ENCODE peak calls at places on chromosomes 3 and 15, in four cellular contexts. Z is A549, N is hepatocyte, R is Peyer's patch. E is an unnamed sample.

GRCh38 chr3:51379301-51379700 is 5.8 kb upstream of the MANF start:
- DNase-seq in Z (no peak), N (no peak), R (no peak), E (no peak)

GRCh38 chr3:53794597-53794996 is 51.6 kb downstream of the CHDH start:
- DNase-seq in Z (no peak), N (no peak), R (no peak), E (no peak)

GRCh38 chr3:107598926-107599754 is 76.4 kb downstream of the BBX start:
- DNase-seq in Z (peak), N (peak), R (peak), E (peak)

GRCh38 chr3:50609743-50610085 is 1.9 kb downstream of the CISH start:
- DNase-seq in Z (no peak), N (no peak), R (no peak), E (no peak)

GRCh38 chr15:74845208-74845568 is 2.2 kb upstream of the ULK3 start:
- DNase-seq in Z (no peak), N (no peak), R (no peak), E (no peak)

GRCh38 chr3:174937488-174937887 is 78.4 kb downstream of the NAALADL2 start:
- DNase-seq in Z (no peak), N (no peak), R (no peak), E (no peak)

GRCh38 chr3:101722394-101723173 is 1.8 kb upstream of the CEP97 start:
- DNase-seq in Z (no peak), N (no peak), R (no peak), E (no peak)

GRCh38 chr15:67068724-67069400 is 3.5 kb downstream of the SMAD3 start:
- DNase-seq in Z (no peak), N (no peak), R (no peak), E (no peak)

GRCh38 chr3:105473521-105474223 is 107.0 kb downstream of the ALCAM start:
- DNase-seq in Z (no peak), N (peak), R (no peak), E (peak)

GRCh38 chr3:53729130-53729529 is 117.1 kb downstream of the CHDH start:
- DNase-seq in Z (no peak), N (no peak), R (no peak), E (no peak)

GRCh38 chr3:57661404-57661803 is 31.5 kb downstream of the DENND6A start:
- DNase-seq in Z (no peak), N (no peak), R (no peak), E (no peak)

GRCh38 chr3:15317164-15317477 is 15.3 kb downstream of the SH3BP5 start:
- DNase-seq in Z (no peak), N (no peak), R (no peak), E (no peak)

GRCh38 chr3:133464573-133464972 is 64.7 kb downstream of the BFSP2 start:
- DNase-seq in Z (peak), N (no peak), R (no peak), E (peak)

GRCh38 chr3:10460951-10461563 is 44.3 kb downstream of the ATP2B2 start:
- DNase-seq in Z (no peak), N (no peak), R (no peak), E (no peak)

GRCh38 chr15:99424978-99425665 is 140.7 kb upstream of the MEF2A start:
- DNase-seq in Z (no peak), N (peak), R (peak), E (peak)

GRCh38 chr15:68497206-68497910 is 65.4 kb upstream of the ITGA11 start:
- DNase-seq in Z (peak), N (no peak), R (no peak), E (no peak)

GRCh38 chr3:165254812-165255211 is 58.6 kb upstream of the SLITRK3 start:
- DNase-seq in Z (peak), N (peak), R (no peak), E (peak)

GRCh38 chr3:31754575-31755278 is 222.0 kb downstream of the STT3B start:
- DNase-seq in Z (no peak), N (no peak), R (no peak), E (no peak)

GRCh38 chr15:59991919-59992318 is 12.2 kb upstream of the FOXB1 start:
- DNase-seq in Z (no peak), N (no peak), R (no peak), E (no peak)

GRCh38 chr3:27943106-27943505 is 221.0 kb upstream of the EOMES start:
- DNase-seq in Z (peak), N (peak), R (no peak), E (peak)

DNA sequence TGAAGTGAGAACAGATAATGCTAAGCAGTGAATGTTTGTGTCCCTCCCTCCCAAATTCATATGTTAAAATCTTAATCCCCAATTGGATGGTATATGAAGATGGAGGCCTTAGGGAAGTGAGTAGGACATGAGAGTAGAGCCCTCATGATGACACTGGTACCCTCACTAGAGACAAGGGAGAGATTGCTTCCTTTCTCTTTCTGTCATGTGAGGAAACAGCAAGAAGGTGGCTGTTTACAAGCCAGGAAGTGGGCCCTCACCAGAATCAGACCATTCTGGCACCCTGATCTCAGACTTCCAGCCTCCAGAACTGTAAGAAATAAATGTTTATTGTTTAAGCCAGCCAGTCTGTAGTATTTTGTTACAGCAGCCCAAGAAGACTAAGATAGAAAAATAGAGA is 209.5 kb downstream of the SATB1 start:
- DNase-seq in Z (no peak), N (no peak), R (no peak), E (no peak)
- TF ChIP-seq CTCF in Z (no peak), N (no peak), R (no peak), E (no peak)

GRCh38 chr15:34364041-34364440 is 3.0 kb downstream of the LPCAT4 start:
- DNase-seq in Z (no peak), N (no peak), R (no peak), E (no peak)

GRCh38 chr15:34366271-34367043 is 539 bp downstream of the LPCAT4 start:
- DNase-seq in Z (peak), N (peak), R (peak), E (peak)

GRCh38 chr15:34365073-34365825 is 1.7 kb downstream of the LPCAT4 start:
- DNase-seq in Z (no peak), N (no peak), R (no peak), E (no peak)

GRCh38 chr15:34367128-34368081 is at the start of gene LPCAT4:
- DNase-seq in Z (peak), N (peak), R (peak), E (peak)

DNA sequence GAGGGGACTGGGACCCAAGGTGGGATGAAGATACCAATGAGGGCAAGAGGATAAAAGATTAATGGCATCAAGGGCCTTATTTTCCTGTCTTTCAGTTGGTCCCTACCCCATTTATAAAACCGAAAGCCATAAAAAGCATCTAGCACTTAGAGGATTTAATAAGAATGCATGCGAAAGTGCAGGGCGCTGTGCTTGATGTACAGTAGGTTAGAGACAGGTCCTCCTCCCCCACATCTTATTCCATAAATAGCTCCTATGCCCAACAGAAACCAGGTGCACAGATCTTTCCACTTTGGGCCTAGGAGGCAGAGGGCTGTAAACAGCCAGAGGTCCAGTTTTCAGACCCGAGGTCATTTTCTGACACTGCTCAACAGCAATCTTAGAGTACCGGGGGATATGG is 1.2 kb downstream of the LPCAT4 start:
- DNase-seq in Z (no peak), N (no peak), R (no peak), E (no peak)
- H3K27ac ChIP-seq in Z (peak), N (peak), R (peak), E (peak)

DNA sequence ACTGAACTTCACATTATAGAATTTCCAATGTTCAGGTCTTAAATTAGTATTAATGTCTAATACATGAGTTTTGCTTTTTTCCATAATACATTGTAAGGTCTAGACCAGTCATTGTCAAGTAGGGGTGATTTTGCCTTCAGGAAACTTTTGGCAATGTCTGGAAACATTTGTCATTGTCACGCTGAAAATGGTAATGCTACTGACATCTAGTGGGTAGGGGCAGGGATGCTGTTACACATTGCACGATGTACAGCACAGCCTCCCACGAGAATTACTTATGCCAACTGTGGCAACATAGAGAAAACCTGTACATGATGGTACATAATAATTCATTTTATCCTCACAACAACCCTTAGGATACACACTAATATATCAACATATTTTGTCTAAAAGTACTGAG is 384.1 kb downstream of the CADM2 start:
- DNase-seq in Z (peak), N (peak), R (no peak), E (peak)
- TF ChIP-seq CTCF in Z (peak), N (peak), R (no peak), E (peak)

DNA sequence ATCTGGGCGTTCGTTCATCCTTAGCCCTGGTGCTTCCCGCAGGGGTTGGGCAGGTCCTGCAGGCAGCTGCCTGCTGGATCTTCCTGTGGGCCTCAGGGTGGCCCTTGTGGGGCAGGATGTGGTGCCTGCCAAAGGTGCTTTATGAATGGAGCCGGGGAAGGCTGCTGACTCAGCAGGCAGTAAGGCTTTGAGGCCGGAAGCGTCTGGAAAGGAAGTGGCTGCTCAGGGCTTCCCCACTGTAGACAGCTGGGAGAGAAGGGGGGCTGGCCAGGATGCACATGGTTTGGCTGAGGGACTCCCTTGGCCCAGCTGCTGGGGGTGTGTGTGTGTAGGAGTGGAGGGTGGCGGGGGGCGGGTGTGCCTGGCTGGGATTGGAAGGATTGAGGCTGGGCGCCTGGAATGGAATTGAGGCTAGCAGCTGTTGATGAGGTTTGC is 12.9 kb downstream of the CD276 start:
- DNase-seq in Z (no peak), N (peak), R (peak), E (peak)
- H3K27ac ChIP-seq in Z (no peak), N (peak), R (peak), E (peak)

DNA sequence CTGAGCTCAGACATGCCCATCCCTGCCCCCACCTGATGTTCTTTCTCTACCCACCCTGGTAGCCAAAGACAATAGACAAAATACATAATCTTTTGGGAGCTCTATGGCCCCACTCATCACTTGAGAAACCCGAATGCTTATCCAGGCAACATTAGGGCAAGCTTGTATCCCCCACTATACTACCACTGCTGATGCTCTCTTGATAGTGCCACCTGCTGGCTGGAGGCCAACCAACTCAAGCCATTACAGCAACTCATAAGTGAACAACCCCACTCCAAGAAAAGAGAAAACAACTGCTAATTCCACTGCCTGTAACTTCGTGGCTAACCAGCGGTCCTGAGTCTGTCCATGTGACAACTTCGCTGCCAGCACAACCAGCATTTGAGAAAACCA is 342.5 kb upstream of the TGFBR2 start:
- DNase-seq in Z (no peak), N (no peak), R (no peak), E (no peak)
- TF ChIP-seq CTCF in Z (no peak), N (no peak), R (no peak), E (no peak)

DNA sequence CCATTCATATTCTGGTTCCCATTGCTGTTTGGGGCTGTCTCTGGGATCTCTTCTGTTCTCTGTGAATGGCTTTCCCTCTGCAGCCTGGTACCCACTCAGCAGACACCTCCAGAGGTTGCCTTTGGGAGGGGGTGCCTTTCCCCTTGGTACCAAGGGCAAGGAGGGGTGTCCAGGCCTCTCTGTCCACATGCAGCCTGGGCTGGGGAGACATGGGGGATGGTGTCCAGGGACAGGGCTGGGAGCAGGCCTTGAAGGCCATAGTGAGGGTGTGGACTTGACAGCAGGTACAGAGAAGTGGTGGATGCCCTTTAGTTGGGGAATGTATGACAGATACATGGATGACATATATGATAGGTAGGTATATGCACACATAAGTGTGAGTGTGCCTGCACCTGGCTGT is 83.7 kb downstream of the PLXNA1 start:
- DNase-seq in Z (no peak), N (no peak), R (peak), E (no peak)
- H3K27ac ChIP-seq in Z (no peak), N (no peak), R (no peak), E (no peak)

E was measured in RWPE1.